ENCODE peak calls at places on chromosomes 13 and 19, in seven cellular contexts. One of them, this sample, is unnamed.

GRCh38 chr13:102100234-102100633 is 301.6 kb downstream of the FGF14 start:
- DNase-seq in effector CD4-positive, alpha-beta T cell: no peak
- DNase-seq in COR-L47: no peak
- DNase-seq in stimulated activated CD8-positive, alpha-beta memory T cell treated with anti-CD3 and anti-CD28 coated beads, Interleukin-15, amount 100 ng/mL, for 24 hours: no peak
- DNase-seq in T-helper 9 cell: no peak
- DNase-seq in neural crest cell: no peak
- DNase-seq in activated CD4-positive, alpha-beta T cell treated with anti-CD3 and anti-CD28 coated beads, Interleukin-2, amount 50 U/mL, for 48 hours: no peak
- DNase-seq in this sample: no peak

GRCh38 chr13:30619731-30620130 is 2.0 kb downstream of the USPL1 start:
- DNase-seq in effector CD4-positive, alpha-beta T cell: no peak
- DNase-seq in COR-L47: no peak
- DNase-seq in stimulated activated CD8-positive, alpha-beta memory T cell treated with anti-CD3 and anti-CD28 coated beads, Interleukin-15, amount 100 ng/mL, for 24 hours: no peak
- DNase-seq in T-helper 9 cell: no peak
- DNase-seq in neural crest cell: no peak
- DNase-seq in activated CD4-positive, alpha-beta T cell treated with anti-CD3 and anti-CD28 coated beads, Interleukin-2, amount 50 U/mL, for 48 hours: no peak
- DNase-seq in this sample: no peak

GRCh38 chr13:51258612-51259358 is 36.6 kb downstream of the FAM124A start:
- DNase-seq in effector CD4-positive, alpha-beta T cell: no peak
- DNase-seq in COR-L47: no peak
- DNase-seq in stimulated activated CD8-positive, alpha-beta memory T cell treated with anti-CD3 and anti-CD28 coated beads, Interleukin-15, amount 100 ng/mL, for 24 hours: no peak
- DNase-seq in T-helper 9 cell: no peak
- DNase-seq in neural crest cell: peak; percentile 14
- DNase-seq in activated CD4-positive, alpha-beta T cell treated with anti-CD3 and anti-CD28 coated beads, Interleukin-2, amount 50 U/mL, for 48 hours: no peak
- DNase-seq in this sample: no peak

GRCh38 chr13:43414111-43414510 is 372.7 kb downstream of the ENOX1 start:
- DNase-seq in effector CD4-positive, alpha-beta T cell: no peak
- DNase-seq in COR-L47: no peak
- DNase-seq in stimulated activated CD8-positive, alpha-beta memory T cell treated with anti-CD3 and anti-CD28 coated beads, Interleukin-15, amount 100 ng/mL, for 24 hours: no peak
- DNase-seq in T-helper 9 cell: no peak
- DNase-seq in neural crest cell: no peak
- DNase-seq in activated CD4-positive, alpha-beta T cell treated with anti-CD3 and anti-CD28 coated beads, Interleukin-2, amount 50 U/mL, for 48 hours: no peak
- DNase-seq in this sample: no peak

GRCh38 chr19:16861875-16862274 is 26.9 kb upstream of the F2RL3 start:
- DNase-seq in effector CD4-positive, alpha-beta T cell: no peak
- DNase-seq in COR-L47: no peak
- DNase-seq in stimulated activated CD8-positive, alpha-beta memory T cell treated with anti-CD3 and anti-CD28 coated beads, Interleukin-15, amount 100 ng/mL, for 24 hours: no peak
- DNase-seq in T-helper 9 cell: no peak
- DNase-seq in neural crest cell: no peak
- DNase-seq in activated CD4-positive, alpha-beta T cell treated with anti-CD3 and anti-CD28 coated beads, Interleukin-2, amount 50 U/mL, for 48 hours: no peak
- DNase-seq in this sample: no peak

GRCh38 chr19:1181606-1182005 is 7.5 kb upstream of the SBNO2 start:
- DNase-seq in effector CD4-positive, alpha-beta T cell: no peak
- DNase-seq in COR-L47: no peak
- DNase-seq in stimulated activated CD8-positive, alpha-beta memory T cell treated with anti-CD3 and anti-CD28 coated beads, Interleukin-15, amount 100 ng/mL, for 24 hours: no peak
- DNase-seq in T-helper 9 cell: no peak
- DNase-seq in neural crest cell: no peak
- DNase-seq in activated CD4-positive, alpha-beta T cell treated with anti-CD3 and anti-CD28 coated beads, Interleukin-2, amount 50 U/mL, for 48 hours: no peak
- DNase-seq in this sample: no peak

GRCh38 chr13:41488124-41488523 is 30.8 kb downstream of the RGCC start:
- DNase-seq in effector CD4-positive, alpha-beta T cell: no peak
- DNase-seq in COR-L47: no peak
- DNase-seq in stimulated activated CD8-positive, alpha-beta memory T cell treated with anti-CD3 and anti-CD28 coated beads, Interleukin-15, amount 100 ng/mL, for 24 hours: no peak
- DNase-seq in T-helper 9 cell: no peak
- DNase-seq in neural crest cell: no peak
- DNase-seq in activated CD4-positive, alpha-beta T cell treated with anti-CD3 and anti-CD28 coated beads, Interleukin-2, amount 50 U/mL, for 48 hours: no peak
- DNase-seq in this sample: no peak

GRCh38 chr13:110238795-110239194 is 68.2 kb downstream of the COL4A1 start:
- DNase-seq in effector CD4-positive, alpha-beta T cell: no peak
- DNase-seq in COR-L47: no peak
- DNase-seq in stimulated activated CD8-positive, alpha-beta memory T cell treated with anti-CD3 and anti-CD28 coated beads, Interleukin-15, amount 100 ng/mL, for 24 hours: no peak
- DNase-seq in T-helper 9 cell: no peak
- DNase-seq in neural crest cell: no peak
- DNase-seq in activated CD4-positive, alpha-beta T cell treated with anti-CD3 and anti-CD28 coated beads, Interleukin-2, amount 50 U/mL, for 48 hours: no peak
- DNase-seq in this sample: no peak

GRCh38 chr13:96020941-96021340 is 32.3 kb downstream of the UGGT2 start:
- DNase-seq in effector CD4-positive, alpha-beta T cell: no peak
- DNase-seq in COR-L47: no peak
- DNase-seq in stimulated activated CD8-positive, alpha-beta memory T cell treated with anti-CD3 and anti-CD28 coated beads, Interleukin-15, amount 100 ng/mL, for 24 hours: no peak
- DNase-seq in T-helper 9 cell: no peak
- DNase-seq in neural crest cell: no peak
- DNase-seq in activated CD4-positive, alpha-beta T cell treated with anti-CD3 and anti-CD28 coated beads, Interleukin-2, amount 50 U/mL, for 48 hours: no peak
- DNase-seq in this sample: no peak

GRCh38 chr13:29402168-29402621 is 193.3 kb downstream of the SLC7A1 start:
- DNase-seq in effector CD4-positive, alpha-beta T cell: no peak
- DNase-seq in COR-L47: no peak
- DNase-seq in stimulated activated CD8-positive, alpha-beta memory T cell treated with anti-CD3 and anti-CD28 coated beads, Interleukin-15, amount 100 ng/mL, for 24 hours: no peak
- DNase-seq in T-helper 9 cell: no peak
- DNase-seq in neural crest cell: no peak
- DNase-seq in activated CD4-positive, alpha-beta T cell treated with anti-CD3 and anti-CD28 coated beads, Interleukin-2, amount 50 U/mL, for 48 hours: no peak
- DNase-seq in this sample: no peak

GRCh38 chr19:531753-532571 is at the start of gene CDC34:
- DNase-seq in effector CD4-positive, alpha-beta T cell: no peak
- DNase-seq in COR-L47: no peak
- DNase-seq in stimulated activated CD8-positive, alpha-beta memory T cell treated with anti-CD3 and anti-CD28 coated beads, Interleukin-15, amount 100 ng/mL, for 24 hours: no peak
- DNase-seq in T-helper 9 cell: no peak
- DNase-seq in neural crest cell: no peak
- DNase-seq in activated CD4-positive, alpha-beta T cell treated with anti-CD3 and anti-CD28 coated beads, Interleukin-2, amount 50 U/mL, for 48 hours: no peak
- DNase-seq in this sample: no peak

GRCh38 chr19:54096642-54097106 is 3.9 kb downstream of the OSCAR start:
- DNase-seq in effector CD4-positive, alpha-beta T cell: no peak
- DNase-seq in COR-L47: no peak
- DNase-seq in stimulated activated CD8-positive, alpha-beta memory T cell treated with anti-CD3 and anti-CD28 coated beads, Interleukin-15, amount 100 ng/mL, for 24 hours: no peak
- DNase-seq in T-helper 9 cell: no peak
- DNase-seq in neural crest cell: no peak
- DNase-seq in activated CD4-positive, alpha-beta T cell treated with anti-CD3 and anti-CD28 coated beads, Interleukin-2, amount 50 U/mL, for 48 hours: no peak
- DNase-seq in this sample: no peak

GRCh38 chr13:21668665-21669599 is 1.9 kb upstream of the FGF9 start:
- DNase-seq in effector CD4-positive, alpha-beta T cell: peak; percentile 24
- DNase-seq in COR-L47: peak; percentile 40
- DNase-seq in stimulated activated CD8-positive, alpha-beta memory T cell treated with anti-CD3 and anti-CD28 coated beads, Interleukin-15, amount 100 ng/mL, for 24 hours: no peak
- DNase-seq in T-helper 9 cell: peak; percentile 25
- DNase-seq in neural crest cell: peak; percentile 37
- DNase-seq in activated CD4-positive, alpha-beta T cell treated with anti-CD3 and anti-CD28 coated beads, Interleukin-2, amount 50 U/mL, for 48 hours: peak; percentile 38
- DNase-seq in this sample: no peak

GRCh38 chr13:75825161-75825560 is 189.0 kb downstream of the LMO7 start:
- DNase-seq in effector CD4-positive, alpha-beta T cell: no peak
- DNase-seq in COR-L47: peak; percentile 66
- DNase-seq in stimulated activated CD8-positive, alpha-beta memory T cell treated with anti-CD3 and anti-CD28 coated beads, Interleukin-15, amount 100 ng/mL, for 24 hours: no peak
- DNase-seq in T-helper 9 cell: no peak
- DNase-seq in neural crest cell: no peak
- DNase-seq in activated CD4-positive, alpha-beta T cell treated with anti-CD3 and anti-CD28 coated beads, Interleukin-2, amount 50 U/mL, for 48 hours: no peak
- DNase-seq in this sample: no peak

GRCh38 chr19:7860902-7861618 is 13.1 kb downstream of the PRR36 start:
- DNase-seq in effector CD4-positive, alpha-beta T cell: no peak
- DNase-seq in COR-L47: no peak
- DNase-seq in stimulated activated CD8-positive, alpha-beta memory T cell treated with anti-CD3 and anti-CD28 coated beads, Interleukin-15, amount 100 ng/mL, for 24 hours: no peak
- DNase-seq in T-helper 9 cell: no peak
- DNase-seq in neural crest cell: no peak
- DNase-seq in activated CD4-positive, alpha-beta T cell treated with anti-CD3 and anti-CD28 coated beads, Interleukin-2, amount 50 U/mL, for 48 hours: no peak
- DNase-seq in this sample: peak; percentile 31

GRCh38 chr13:45879666-45880065 is 28.1 kb upstream of the SIAH3 start:
- DNase-seq in effector CD4-positive, alpha-beta T cell: no peak
- DNase-seq in COR-L47: peak; percentile 19
- DNase-seq in stimulated activated CD8-positive, alpha-beta memory T cell treated with anti-CD3 and anti-CD28 coated beads, Interleukin-15, amount 100 ng/mL, for 24 hours: no peak
- DNase-seq in T-helper 9 cell: no peak
- DNase-seq in neural crest cell: no peak
- DNase-seq in activated CD4-positive, alpha-beta T cell treated with anti-CD3 and anti-CD28 coated beads, Interleukin-2, amount 50 U/mL, for 48 hours: no peak
- DNase-seq in this sample: no peak

GRCh38 chr19:1001538-1002166 is 1.4 kb downstream of the GRIN3B start:
- DNase-seq in effector CD4-positive, alpha-beta T cell: peak; percentile 65
- DNase-seq in COR-L47: no peak
- DNase-seq in stimulated activated CD8-positive, alpha-beta memory T cell treated with anti-CD3 and anti-CD28 coated beads, Interleukin-15, amount 100 ng/mL, for 24 hours: peak; percentile 53
- DNase-seq in T-helper 9 cell: peak; percentile 74
- DNase-seq in neural crest cell: peak; percentile 73
- DNase-seq in activated CD4-positive, alpha-beta T cell treated with anti-CD3 and anti-CD28 coated beads, Interleukin-2, amount 50 U/mL, for 48 hours: peak; percentile 82
- DNase-seq in this sample: peak; percentile 81

GRCh38 chr19:13718733-13719132 is 45.6 kb upstream of the MRI1 start:
- DNase-seq in effector CD4-positive, alpha-beta T cell: no peak
- DNase-seq in COR-L47: peak; percentile 87
- DNase-seq in stimulated activated CD8-positive, alpha-beta memory T cell treated with anti-CD3 and anti-CD28 coated beads, Interleukin-15, amount 100 ng/mL, for 24 hours: no peak
- DNase-seq in T-helper 9 cell: no peak
- DNase-seq in neural crest cell: no peak
- DNase-seq in activated CD4-positive, alpha-beta T cell treated with anti-CD3 and anti-CD28 coated beads, Interleukin-2, amount 50 U/mL, for 48 hours: no peak
- DNase-seq in this sample: no peak

GRCh38 chr19:50333737-50334617 is 4.8 kb upstream of the KCNC3 start:
- DNase-seq in effector CD4-positive, alpha-beta T cell: peak; percentile 72
- DNase-seq in COR-L47: no peak
- DNase-seq in stimulated activated CD8-positive, alpha-beta memory T cell treated with anti-CD3 and anti-CD28 coated beads, Interleukin-15, amount 100 ng/mL, for 24 hours: peak; percentile 80
- DNase-seq in T-helper 9 cell: peak; percentile 68
- DNase-seq in neural crest cell: peak; percentile 83
- DNase-seq in activated CD4-positive, alpha-beta T cell treated with anti-CD3 and anti-CD28 coated beads, Interleukin-2, amount 50 U/mL, for 48 hours: peak; percentile 83
- DNase-seq in this sample: peak; percentile 94

GRCh38 chr13:49814551-49815270 is 22.2 kb upstream of the KPNA3 start:
- DNase-seq in effector CD4-positive, alpha-beta T cell: no peak
- DNase-seq in COR-L47: no peak
- DNase-seq in stimulated activated CD8-positive, alpha-beta memory T cell treated with anti-CD3 and anti-CD28 coated beads, Interleukin-15, amount 100 ng/mL, for 24 hours: no peak
- DNase-seq in T-helper 9 cell: no peak
- DNase-seq in neural crest cell: no peak
- DNase-seq in activated CD4-positive, alpha-beta T cell treated with anti-CD3 and anti-CD28 coated beads, Interleukin-2, amount 50 U/mL, for 48 hours: no peak
- DNase-seq in this sample: no peak

GRCh38 chr13:33744589-33745369 is 73.2 kb upstream of the RFC3 start:
- DNase-seq in effector CD4-positive, alpha-beta T cell: no peak
- DNase-seq in COR-L47: peak; percentile 82
- DNase-seq in stimulated activated CD8-positive, alpha-beta memory T cell treated with anti-CD3 and anti-CD28 coated beads, Interleukin-15, amount 100 ng/mL, for 24 hours: no peak
- DNase-seq in T-helper 9 cell: no peak
- DNase-seq in neural crest cell: no peak
- DNase-seq in activated CD4-positive, alpha-beta T cell treated with anti-CD3 and anti-CD28 coated beads, Interleukin-2, amount 50 U/mL, for 48 hours: no peak
- DNase-seq in this sample: no peak

GRCh38 chr13:102402292-102402691 is 444 bp upstream of the FGF14 start:
- DNase-seq in effector CD4-positive, alpha-beta T cell: peak; percentile 7
- DNase-seq in COR-L47: peak; percentile 73
- DNase-seq in stimulated activated CD8-positive, alpha-beta memory T cell treated with anti-CD3 and anti-CD28 coated beads, Interleukin-15, amount 100 ng/mL, for 24 hours: no peak
- DNase-seq in T-helper 9 cell: no peak
- DNase-seq in neural crest cell: peak; percentile 41
- DNase-seq in activated CD4-positive, alpha-beta T cell treated with anti-CD3 and anti-CD28 coated beads, Interleukin-2, amount 50 U/mL, for 48 hours: peak; percentile 42
- DNase-seq in this sample: peak; percentile 51

GRCh38 chr19:8355631-8356402 is 8.1 kb upstream of the ANGPTL4 start:
- DNase-seq in effector CD4-positive, alpha-beta T cell: no peak
- DNase-seq in COR-L47: no peak
- DNase-seq in stimulated activated CD8-positive, alpha-beta memory T cell treated with anti-CD3 and anti-CD28 coated beads, Interleukin-15, amount 100 ng/mL, for 24 hours: no peak
- DNase-seq in T-helper 9 cell: no peak
- DNase-seq in neural crest cell: no peak
- DNase-seq in activated CD4-positive, alpha-beta T cell treated with anti-CD3 and anti-CD28 coated beads, Interleukin-2, amount 50 U/mL, for 48 hours: no peak
- DNase-seq in this sample: no peak

GRCh38 chr19:48968179-48968661 is 3.1 kb downstream of the FTL start:
- DNase-seq in effector CD4-positive, alpha-beta T cell: no peak
- DNase-seq in COR-L47: no peak
- DNase-seq in stimulated activated CD8-positive, alpha-beta memory T cell treated with anti-CD3 and anti-CD28 coated beads, Interleukin-15, amount 100 ng/mL, for 24 hours: no peak
- DNase-seq in T-helper 9 cell: no peak
- DNase-seq in neural crest cell: no peak
- DNase-seq in activated CD4-positive, alpha-beta T cell treated with anti-CD3 and anti-CD28 coated beads, Interleukin-2, amount 50 U/mL, for 48 hours: no peak
- DNase-seq in this sample: no peak

GRCh38 chr13:111458001-111458531 is 137.6 kb downstream of the TEX29 start:
- DNase-seq in effector CD4-positive, alpha-beta T cell: no peak
- DNase-seq in COR-L47: no peak
- DNase-seq in stimulated activated CD8-positive, alpha-beta memory T cell treated with anti-CD3 and anti-CD28 coated beads, Interleukin-15, amount 100 ng/mL, for 24 hours: no peak
- DNase-seq in T-helper 9 cell: no peak
- DNase-seq in neural crest cell: no peak
- DNase-seq in activated CD4-positive, alpha-beta T cell treated with anti-CD3 and anti-CD28 coated beads, Interleukin-2, amount 50 U/mL, for 48 hours: no peak
- DNase-seq in this sample: no peak

GRCh38 chr19:18274776-18275356 is 614 bp upstream of the IQCN start:
- DNase-seq in effector CD4-positive, alpha-beta T cell: no peak
- DNase-seq in COR-L47: no peak
- DNase-seq in stimulated activated CD8-positive, alpha-beta memory T cell treated with anti-CD3 and anti-CD28 coated beads, Interleukin-15, amount 100 ng/mL, for 24 hours: no peak
- DNase-seq in T-helper 9 cell: no peak
- DNase-seq in neural crest cell: no peak
- DNase-seq in activated CD4-positive, alpha-beta T cell treated with anti-CD3 and anti-CD28 coated beads, Interleukin-2, amount 50 U/mL, for 48 hours: no peak
- DNase-seq in this sample: no peak

GRCh38 chr19:50793558-50794065 is 3.4 kb downstream of the ACP4 start:
- DNase-seq in effector CD4-positive, alpha-beta T cell: no peak
- DNase-seq in COR-L47: no peak
- DNase-seq in stimulated activated CD8-positive, alpha-beta memory T cell treated with anti-CD3 and anti-CD28 coated beads, Interleukin-15, amount 100 ng/mL, for 24 hours: no peak
- DNase-seq in T-helper 9 cell: no peak
- DNase-seq in neural crest cell: no peak
- DNase-seq in activated CD4-positive, alpha-beta T cell treated with anti-CD3 and anti-CD28 coated beads, Interleukin-2, amount 50 U/mL, for 48 hours: no peak
- DNase-seq in this sample: peak; percentile 18

GRCh38 chr13:34805347-34805746 is 136.7 kb upstream of the NBEA start:
- DNase-seq in effector CD4-positive, alpha-beta T cell: no peak
- DNase-seq in COR-L47: no peak
- DNase-seq in stimulated activated CD8-positive, alpha-beta memory T cell treated with anti-CD3 and anti-CD28 coated beads, Interleukin-15, amount 100 ng/mL, for 24 hours: no peak
- DNase-seq in T-helper 9 cell: no peak
- DNase-seq in neural crest cell: no peak
- DNase-seq in activated CD4-positive, alpha-beta T cell treated with anti-CD3 and anti-CD28 coated beads, Interleukin-2, amount 50 U/mL, for 48 hours: no peak
- DNase-seq in this sample: no peak

GRCh38 chr19:17302391-17303166 is 646 bp downstream of the ABHD8 start:
- DNase-seq in effector CD4-positive, alpha-beta T cell: no peak
- DNase-seq in COR-L47: no peak
- DNase-seq in stimulated activated CD8-positive, alpha-beta memory T cell treated with anti-CD3 and anti-CD28 coated beads, Interleukin-15, amount 100 ng/mL, for 24 hours: no peak
- DNase-seq in T-helper 9 cell: no peak
- DNase-seq in neural crest cell: no peak
- DNase-seq in activated CD4-positive, alpha-beta T cell treated with anti-CD3 and anti-CD28 coated beads, Interleukin-2, amount 50 U/mL, for 48 hours: no peak
- DNase-seq in this sample: no peak

GRCh38 chr13:69856331-69856730 is 251.3 kb upstream of the ATXN8OS start:
- DNase-seq in effector CD4-positive, alpha-beta T cell: no peak
- DNase-seq in COR-L47: no peak
- DNase-seq in stimulated activated CD8-positive, alpha-beta memory T cell treated with anti-CD3 and anti-CD28 coated beads, Interleukin-15, amount 100 ng/mL, for 24 hours: no peak
- DNase-seq in T-helper 9 cell: no peak
- DNase-seq in neural crest cell: no peak
- DNase-seq in activated CD4-positive, alpha-beta T cell treated with anti-CD3 and anti-CD28 coated beads, Interleukin-2, amount 50 U/mL, for 48 hours: no peak
- DNase-seq in this sample: no peak

GRCh38 chr13:49935171-49936084 is 712 bp downstream of the SPRYD7 start:
- DNase-seq in effector CD4-positive, alpha-beta T cell: peak; percentile 14
- DNase-seq in COR-L47: peak; percentile 21
- DNase-seq in stimulated activated CD8-positive, alpha-beta memory T cell treated with anti-CD3 and anti-CD28 coated beads, Interleukin-15, amount 100 ng/mL, for 24 hours: peak; percentile 11
- DNase-seq in T-helper 9 cell: peak; percentile 12
- DNase-seq in neural crest cell: no peak
- DNase-seq in activated CD4-positive, alpha-beta T cell treated with anti-CD3 and anti-CD28 coated beads, Interleukin-2, amount 50 U/mL, for 48 hours: peak; percentile 63
- DNase-seq in this sample: no peak

GRCh38 chr13:48158915-48159314 is 64.0 kb upstream of the MED4 start:
- DNase-seq in effector CD4-positive, alpha-beta T cell: no peak
- DNase-seq in COR-L47: no peak
- DNase-seq in stimulated activated CD8-positive, alpha-beta memory T cell treated with anti-CD3 and anti-CD28 coated beads, Interleukin-15, amount 100 ng/mL, for 24 hours: no peak
- DNase-seq in T-helper 9 cell: no peak
- DNase-seq in neural crest cell: no peak
- DNase-seq in activated CD4-positive, alpha-beta T cell treated with anti-CD3 and anti-CD28 coated beads, Interleukin-2, amount 50 U/mL, for 48 hours: no peak
- DNase-seq in this sample: no peak

GRCh38 chr19:45935267-45935666 is 20.7 kb upstream of the NANOS2 start:
- DNase-seq in effector CD4-positive, alpha-beta T cell: no peak
- DNase-seq in COR-L47: no peak
- DNase-seq in stimulated activated CD8-positive, alpha-beta memory T cell treated with anti-CD3 and anti-CD28 coated beads, Interleukin-15, amount 100 ng/mL, for 24 hours: no peak
- DNase-seq in T-helper 9 cell: no peak
- DNase-seq in neural crest cell: no peak
- DNase-seq in activated CD4-positive, alpha-beta T cell treated with anti-CD3 and anti-CD28 coated beads, Interleukin-2, amount 50 U/mL, for 48 hours: no peak
- DNase-seq in this sample: no peak

GRCh38 chr13:114010401-114011101 is 36.7 kb upstream of the C13orf46 start:
- DNase-seq in effector CD4-positive, alpha-beta T cell: no peak
- DNase-seq in COR-L47: no peak
- DNase-seq in stimulated activated CD8-positive, alpha-beta memory T cell treated with anti-CD3 and anti-CD28 coated beads, Interleukin-15, amount 100 ng/mL, for 24 hours: no peak
- DNase-seq in T-helper 9 cell: no peak
- DNase-seq in neural crest cell: no peak
- DNase-seq in activated CD4-positive, alpha-beta T cell treated with anti-CD3 and anti-CD28 coated beads, Interleukin-2, amount 50 U/mL, for 48 hours: no peak
- DNase-seq in this sample: no peak